ENCODE peak calls at places on chromosomes 16 and 17, in seven cellular contexts. M, O, E, I, W, J and V are unnamed samples. For H3K9me3, the result is how much of the 10 kb centered on the place peaks cover.

GRCh38 chr17:51046527-51047384 is 73.9 kb downstream of the SPAG9 start:
- DNase-seq in M (no peak), O (peak), E (no peak), I (no peak), W (no peak), J (peak), V (peak)

GRCh38 chr17:47934856-47935255 is 6.5 kb upstream of the PNPO start:
- DNase-seq in M (no peak), O (no peak), E (no peak), I (no peak), W (no peak), J (no peak), V (no peak)

GRCh38 chr16:49969356-49970030 is 55.5 kb upstream of the CNEP1R1 start:
- DNase-seq in M (no peak), O (no peak), E (no peak), I (peak), W (no peak), J (no peak), V (peak)

GRCh38 chr17:4861052-4861451 is 27.9 kb downstream of the MINK1 start:
- DNase-seq in M (no peak), O (no peak), E (no peak), I (no peak), W (no peak), J (no peak), V (no peak)

GRCh38 chr16:23524001-23524400 is 13.7 kb upstream of the GGA2 start:
- DNase-seq in M (no peak), O (no peak), E (no peak), I (no peak), W (no peak), J (no peak), V (no peak)

GRCh38 chr17:57527437-57528083 is 217.5 kb downstream of the CCDC182 start:
- DNase-seq in M (no peak), O (no peak), E (no peak), I (no peak), W (no peak), J (no peak), V (no peak)

GRCh38 chr17:50148226-50149098 is 2.0 kb downstream of the PPP1R9B start:
- DNase-seq in M (peak), O (peak), E (peak), I (peak), W (no peak), J (no peak), V (peak)

GRCh38 chr16:11572301-11572995 is 14.3 kb downstream of the LITAF start:
- DNase-seq in M (peak), O (no peak), E (no peak), I (no peak), W (peak), J (no peak), V (peak)

GRCh38 chr17:5902671-5903070 is 167.5 kb upstream of the WSCD1 start:
- DNase-seq in M (no peak), O (no peak), E (no peak), I (no peak), W (no peak), J (no peak), V (no peak)

GRCh38 chr17:31393749-31394146 is 2.3 kb downstream of the RAB11FIP4 start:
- DNase-seq in M (peak), O (no peak), E (no peak), I (no peak), W (no peak), J (peak), V (no peak)

GRCh38 chr16:71408536-71408935 is 33.3 kb downstream of the TLE7 start:
- DNase-seq in M (no peak), O (no peak), E (no peak), I (no peak), W (no peak), J (no peak), V (no peak)

GRCh38 chr17:17724307-17724921 is 43.2 kb downstream of the RAI1 start:
- DNase-seq in M (no peak), O (no peak), E (no peak), I (no peak), W (no peak), J (peak), V (no peak)

GRCh38 chr17:41167561-41167960 is 460 bp downstream of the KRTAP4-3 start:
- DNase-seq in M (no peak), O (no peak), E (no peak), I (no peak), W (no peak), J (no peak), V (no peak)

GRCh38 chr16:25093208-25094061 is 18.1 kb upstream of the LCMT1 start:
- DNase-seq in M (no peak), O (no peak), E (no peak), I (no peak), W (peak), J (no peak), V (no peak)

GRCh38 chr16:87701505-87701921 is 64.3 kb downstream of the KLHDC4 start:
- DNase-seq in M (no peak), O (no peak), E (no peak), I (no peak), W (no peak), J (no peak), V (no peak)

GRCh38 chr16:30358990-30359870 is 4.1 kb upstream of the CD2BP2 start:
- DNase-seq in M (no peak), O (no peak), E (no peak), I (no peak), W (no peak), J (no peak), V (no peak)

GRCh38 chr17:50219939-50220465 is 18.6 kb upstream of the COL1A1 start:
- DNase-seq in M (no peak), O (peak), E (no peak), I (peak), W (no peak), J (no peak), V (no peak)

GRCh38 chr17:57294629-57295501 is 38.5 kb downstream of the MSI2 start:
- DNase-seq in M (no peak), O (no peak), E (no peak), I (peak), W (no peak), J (peak), V (peak)

GRCh38 chr16:72597938-72598337 is 426.0 kb upstream of the PMFBP1 start:
- DNase-seq in M (no peak), O (no peak), E (no peak), I (no peak), W (no peak), J (no peak), V (no peak)

GRCh38 chr16:63789603-63790002 is 1332.3 kb downstream of the CDH11 start:
- DNase-seq in M (no peak), O (no peak), E (no peak), I (no peak), W (no peak), J (no peak), V (no peak)

GRCh38 chr16:63787014-63787413 is 1334.8 kb downstream of the CDH11 start:
- DNase-seq in M (no peak), O (no peak), E (no peak), I (no peak), W (no peak), J (no peak), V (no peak)
- H3K9me3 ChIP-seq in M (under half), O (under half), E (under half), I (under half), W (under half), J (under half), V (under half)

DNA sequence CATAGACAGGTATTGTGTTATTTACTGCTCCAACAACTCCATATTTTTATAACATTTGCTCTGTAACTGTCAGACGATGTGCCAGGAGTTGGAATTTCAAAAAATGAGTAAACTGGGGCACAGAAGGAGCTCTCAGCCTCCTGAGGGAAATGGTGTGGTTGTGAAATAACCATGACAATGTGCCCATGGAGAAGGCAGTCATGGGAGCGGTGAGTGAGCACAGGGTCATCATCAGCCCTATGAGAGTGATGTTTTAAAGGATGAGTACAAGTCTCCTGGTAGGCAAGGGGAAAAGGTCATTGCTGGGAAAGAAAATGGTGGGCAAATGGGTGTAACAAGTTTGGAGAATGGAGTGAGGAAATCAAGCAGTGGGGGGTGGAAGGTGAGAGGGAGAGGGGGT is 115.0 kb upstream of the SEC14L1 start:
- DNase-seq in M (no peak), O (no peak), E (no peak), I (no peak), W (no peak), J (no peak), V (no peak)
- H3K9me3 ChIP-seq in M (under half), O (under half), E (under half), I (under half), W (under half), J (under half), V (under half)

DNA sequence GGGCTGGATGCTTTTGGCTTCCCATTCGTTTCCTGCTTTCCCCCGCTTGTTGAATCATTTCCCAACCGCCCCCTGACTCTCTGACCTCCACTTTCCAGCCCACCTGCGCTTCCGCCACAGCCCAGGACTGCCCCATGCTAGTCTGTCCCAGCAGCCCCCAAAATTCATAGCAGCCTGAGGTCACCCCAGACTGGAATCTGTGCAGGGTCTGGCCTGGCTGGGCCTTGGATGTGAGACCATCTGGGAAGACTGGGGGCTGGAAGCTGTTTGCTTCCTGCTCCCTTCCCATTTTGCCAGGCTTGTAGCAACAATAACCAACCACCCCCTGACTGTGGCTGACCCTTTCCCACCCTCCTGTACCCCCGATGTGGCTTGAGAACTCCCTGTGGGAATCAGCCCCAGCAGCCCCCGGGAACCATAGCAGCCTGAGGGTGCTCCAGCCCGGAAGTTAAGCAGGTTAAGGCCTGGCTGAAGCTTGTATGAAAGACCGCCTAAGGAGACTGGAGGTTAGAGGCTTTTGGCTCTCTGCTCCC is 2290.8 kb downstream of the TP53TG3F start:
- DNase-seq in M (peak), O (no peak), E (no peak), I (no peak), W (no peak), J (no peak), V (no peak)
- H3K9me3 ChIP-seq in M (under half), O (under half), E (under half), I (under half), W (under half), J (under half), V (under half)

DNA sequence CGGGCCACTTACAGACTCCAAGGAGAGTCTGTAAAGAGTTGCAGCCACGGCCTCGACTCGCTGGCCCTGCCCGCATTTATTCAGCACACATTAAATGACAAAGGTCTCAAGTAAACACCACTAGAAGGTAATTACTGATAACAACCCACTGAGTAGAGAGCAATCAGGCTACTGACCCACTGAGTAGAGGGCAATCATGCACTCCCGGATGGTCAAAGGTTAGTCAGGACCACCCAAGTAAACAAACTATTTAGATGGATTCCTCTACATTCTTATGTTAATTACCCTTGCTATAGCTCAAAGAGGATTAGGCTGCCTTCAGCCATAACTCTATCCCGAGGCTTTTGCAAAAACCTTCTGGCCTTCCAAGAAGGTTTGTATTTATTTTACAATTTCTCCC is 30.7 kb upstream of the ZNF267 start:
- DNase-seq in M (no peak), O (no peak), E (no peak), I (no peak), W (no peak), J (no peak), V (no peak)
- H3K9me3 ChIP-seq in M (under half), O (under half), E (under half), I (under half), W (under half), J (under half), V (half or more)

GRCh38 chr16:53476867-53477266 is 26.1 kb downstream of the AKTIP start:
- DNase-seq in M (no peak), O (no peak), E (no peak), I (no peak), W (no peak), J (no peak), V (no peak)
- H3K9me3 ChIP-seq in M (under half), O (under half), E (under half), I (under half), W (under half), J (under half), V (under half)